ENCODE peak calls at places on chromosomes 13 and 19, in five cellular contexts. A is GDM1, P is nephron progenitor cell, J is ELR, L is neuronal stem cell. F is an unnamed sample.

GRCh38 chr13:97273341-97273831 is 51.3 kb downstream of the MBNL2 start:
- DNase-seq in A (no peak), P (no peak), J (peak), L (no peak), F (no peak)

GRCh38 chr19:50854636-50855410 is at the start of gene KLK3:
- DNase-seq in A (no peak), P (no peak), J (no peak), L (no peak), F (no peak)

GRCh38 chr19:51809787-51810186 is 14.8 kb downstream of the FPR3 start:
- DNase-seq in A (no peak), P (no peak), J (no peak), L (no peak), F (no peak)

GRCh38 chr13:47455581-47455980 is 545.5 kb downstream of the SUCLA2 start:
- DNase-seq in A (no peak), P (no peak), J (peak), L (no peak), F (peak)

GRCh38 chr19:46620267-46620666 is 4.6 kb downstream of the PTGIR start:
- DNase-seq in A (no peak), P (no peak), J (no peak), L (no peak), F (no peak)

GRCh38 chr19:49690073-49690655 is 752 bp upstream of the CPT1C start:
- DNase-seq in A (no peak), P (peak), J (peak), L (no peak), F (no peak)

GRCh38 chr13:98792321-98792720 is 39.8 kb upstream of the SLC15A1 start:
- DNase-seq in A (no peak), P (no peak), J (no peak), L (no peak), F (no peak)

GRCh38 chr19:12952488-12953455 is 4.3 kb downstream of the GADD45GIP1 start:
- DNase-seq in A (no peak), P (no peak), J (peak), L (no peak), F (peak)

GRCh38 chr13:29369060-29369743 is 226.3 kb downstream of the SLC7A1 start:
- DNase-seq in A (peak), P (peak), J (peak), L (peak), F (peak)

GRCh38 chr13:32911506-32911905 is 104.7 kb upstream of the KL start:
- DNase-seq in A (peak), P (peak), J (peak), L (peak), F (peak)

GRCh38 chr19:41298327-41298964 is 11.5 kb upstream of the CCDC97 start:
- DNase-seq in A (peak), P (no peak), J (peak), L (no peak), F (no peak)

GRCh38 chr19:2424686-2425621 is 2.4 kb downstream of the TIMM13 start:
- DNase-seq in A (no peak), P (peak), J (peak), L (peak), F (no peak)

GRCh38 chr13:45601680-45602079 is 13.9 kb downstream of the ERICH6B start:
- DNase-seq in A (no peak), P (no peak), J (no peak), L (no peak), F (no peak)

GRCh38 chr13:114109646-114110045 is 22.8 kb downstream of the RASA3 start:
- DNase-seq in A (no peak), P (no peak), J (no peak), L (no peak), F (no peak)

GRCh38 chr19:38670921-38671398 is 23.5 kb downstream of the ACTN4 start:
- DNase-seq in A (no peak), P (no peak), J (no peak), L (no peak), F (no peak)

GRCh38 chr13:44257806-44258205 is 115.8 kb upstream of the SERP2 start:
- DNase-seq in A (no peak), P (no peak), J (peak), L (no peak), F (no peak)

GRCh38 chr19:40221858-40222619 is 3.9 kb upstream of the TTC9B start:
- DNase-seq in A (peak), P (peak), J (peak), L (peak), F (peak)

GRCh38 chr19:41431426-41432386 is 4.5 kb upstream of the B3GNT8 start:
- DNase-seq in A (peak), P (no peak), J (peak), L (no peak), F (no peak)

GRCh38 chr19:34644991-34645461 is 31.9 kb downstream of the SCGB2B2 start:
- DNase-seq in A (no peak), P (no peak), J (no peak), L (no peak), F (no peak)